ENCODE peak calls at places on chromosome 9, in seven cellular contexts. X is gastrocnemius medialis, E is astrocyte, D is uterus, B is IMR-90, K is mucosa of descending colon, V is HCT116. Q is an unnamed sample. For H3K4me1, the result is how much of the 10 kb centered on the place peaks cover.

GRCh38 chr9:109108318-109108717 is 11.4 kb downstream of the TMEM245 start:
- DNase-seq in X (no peak), E (peak), D (no peak), B (peak), K (no peak), V (no peak), Q (no peak)

GRCh38 chr9:33220681-33221567 is 19.0 kb upstream of the SPINK4 start:
- DNase-seq in X (no peak), E (no peak), D (no peak), B (no peak), K (no peak), V (no peak), Q (no peak)

GRCh38 chr9:73683862-73684591 is 532.4 kb downstream of the ANXA1 start:
- DNase-seq in X (no peak), E (peak), D (no peak), B (no peak), K (no peak), V (peak), Q (no peak)

GRCh38 chr9:130107955-130108354 is 54.2 kb downstream of the GPR107 start:
- DNase-seq in X (no peak), E (peak), D (no peak), B (no peak), K (no peak), V (no peak), Q (no peak)

GRCh38 chr9:131382850-131383729 is 10.8 kb upstream of the PRRC2B start:
- DNase-seq in X (peak), E (peak), D (peak), B (peak), K (no peak), V (no peak), Q (peak)

GRCh38 chr9:137434498-137435380 is 6.4 kb downstream of the ENTPD8 start:
- DNase-seq in X (no peak), E (no peak), D (peak), B (no peak), K (peak), V (no peak), Q (no peak)

GRCh38 chr9:75233011-75233410 is 144.7 kb downstream of the OSTF1 start:
- DNase-seq in X (no peak), E (no peak), D (no peak), B (no peak), K (no peak), V (no peak), Q (no peak)

GRCh38 chr9:121288874-121289553 is 21.1 kb downstream of the GSN start:
- DNase-seq in X (peak), E (peak), D (peak), B (peak), K (peak), V (no peak), Q (peak)

GRCh38 chr9:3477236-3477834 is 48.5 kb downstream of the RFX3 start:
- DNase-seq in X (no peak), E (no peak), D (no peak), B (no peak), K (no peak), V (no peak), Q (no peak)

GRCh38 chr9:135887585-135888050 is 19.7 kb downstream of the CAMSAP1 start:
- DNase-seq in X (no peak), E (no peak), D (no peak), B (no peak), K (no peak), V (no peak), Q (no peak)

GRCh38 chr9:98777618-98778017 is 18.7 kb downstream of the ANKS6 start:
- DNase-seq in X (no peak), E (no peak), D (no peak), B (no peak), K (no peak), V (no peak), Q (no peak)

GRCh38 chr9:129944501-129945116 is 98.4 kb downstream of the FNBP1 start:
- DNase-seq in X (no peak), E (no peak), D (no peak), B (no peak), K (no peak), V (no peak), Q (peak)

GRCh38 chr9:113901196-113901818 is 25.2 kb downstream of the ZNF618 start:
- DNase-seq in X (no peak), E (no peak), D (no peak), B (no peak), K (no peak), V (no peak), Q (peak)

GRCh38 chr9:113477661-113478060 is 14.1 kb downstream of the RGS3 start:
- DNase-seq in X (peak), E (no peak), D (no peak), B (no peak), K (no peak), V (no peak), Q (no peak)

GRCh38 chr9:135282001-135282731 is 194.7 kb downstream of the OLFM1 start:
- DNase-seq in X (peak), E (peak), D (peak), B (no peak), K (peak), V (peak), Q (no peak)

GRCh38 chr9:93304574-93305496 is 120.9 kb downstream of the WNK2 start:
- DNase-seq in X (peak), E (peak), D (peak), B (peak), K (peak), V (no peak), Q (peak)

GRCh38 chr9:108671794-108672193 is 184.0 kb downstream of the ACTL7B start:
- DNase-seq in X (no peak), E (peak), D (no peak), B (peak), K (no peak), V (no peak), Q (no peak)

GRCh38 chr9:95167998-95168397 is 149.5 kb downstream of the FANCC start:
- DNase-seq in X (no peak), E (peak), D (peak), B (peak), K (no peak), V (peak), Q (peak)

GRCh38 chr9:78940121-78940855 is 631.5 kb upstream of the TLE4 start:
- DNase-seq in X (no peak), E (no peak), D (no peak), B (no peak), K (no peak), V (no peak), Q (no peak)

GRCh38 chr9:95266649-95267048 is 50.9 kb downstream of the FANCC start:
- DNase-seq in X (no peak), E (no peak), D (no peak), B (no peak), K (no peak), V (no peak), Q (no peak)

GRCh38 chr9:6109571-6109970 is 94.1 kb upstream of the RANBP6 start:
- DNase-seq in X (no peak), E (no peak), D (no peak), B (peak), K (no peak), V (no peak), Q (no peak)

GRCh38 chr9:93576296-93577044 is at the start of gene PHF2:
- DNase-seq in X (no peak), E (peak), D (no peak), B (no peak), K (no peak), V (no peak), Q (peak)

GRCh38 chr9:4292781-4293180 is 7.1 kb downstream of the GLIS3 start:
- DNase-seq in X (no peak), E (peak), D (no peak), B (peak), K (no peak), V (no peak), Q (no peak)

GRCh38 chr9:80061940-80062339 is 490.2 kb downstream of the TLE4 start:
- DNase-seq in X (peak), E (peak), D (no peak), B (peak), K (no peak), V (no peak), Q (no peak)

GRCh38 chr9:24832307-24832706 is 286.6 kb upstream of the IZUMO3 start:
- DNase-seq in X (no peak), E (no peak), D (no peak), B (no peak), K (no peak), V (no peak), Q (no peak)

GRCh38 chr9:79170643-79171042 is 401.1 kb upstream of the TLE4 start:
- DNase-seq in X (no peak), E (no peak), D (no peak), B (no peak), K (no peak), V (no peak), Q (no peak)

GRCh38 chr9:113536483-113537226 is 73.1 kb downstream of the RGS3 start:
- DNase-seq in X (peak), E (peak), D (peak), B (no peak), K (peak), V (no peak), Q (peak)

GRCh38 chr9:114434878-114435311 is 47.1 kb upstream of the AKNA start:
- DNase-seq in X (no peak), E (no peak), D (no peak), B (peak), K (no peak), V (peak), Q (no peak)

GRCh38 chr9:84170521-84171141 is 169.9 kb downstream of the SLC28A3 start:
- DNase-seq in X (peak), E (peak), D (peak), B (peak), K (peak), V (peak), Q (peak)

GRCh38 chr9:77495834-77496671 is 152.1 kb downstream of the GNA14 start:
- DNase-seq in X (no peak), E (peak), D (peak), B (peak), K (no peak), V (no peak), Q (no peak)

GRCh38 chr9:114061292-114061691 is 16.8 kb downstream of the AMBP start:
- DNase-seq in X (no peak), E (no peak), D (no peak), B (no peak), K (no peak), V (no peak), Q (peak)

GRCh38 chr9:93318441-93318840 is 133.0 kb upstream of the FAM120A start:
- DNase-seq in X (no peak), E (no peak), D (no peak), B (no peak), K (no peak), V (no peak), Q (no peak)

GRCh38 chr9:129615407-129616285 is 5.3 kb downstream of the C9orf50 start:
- DNase-seq in X (no peak), E (no peak), D (no peak), B (no peak), K (no peak), V (no peak), Q (no peak)

GRCh38 chr9:77450093-77450475 is 198.0 kb downstream of the GNA14 start:
- DNase-seq in X (no peak), E (no peak), D (no peak), B (no peak), K (no peak), V (no peak), Q (peak)

GRCh38 chr9:129161534-129161837 is 16.6 kb downstream of the IER5L start:
- DNase-seq in X (no peak), E (no peak), D (no peak), B (no peak), K (no peak), V (no peak), Q (no peak)

GRCh38 chr9:71896762-71897161 is 14.2 kb downstream of the ABHD17B start:
- DNase-seq in X (no peak), E (no peak), D (no peak), B (no peak), K (no peak), V (no peak), Q (no peak)

GRCh38 chr9:71897573-71897972 is 13.4 kb downstream of the ABHD17B start:
- DNase-seq in X (no peak), E (no peak), D (no peak), B (no peak), K (no peak), V (no peak), Q (no peak)

GRCh38 chr9:71895955-71896354 is 15.0 kb downstream of the ABHD17B start:
- DNase-seq in X (no peak), E (peak), D (no peak), B (no peak), K (no peak), V (no peak), Q (no peak)

GRCh38 chr9:71904076-71904475 is 6.9 kb downstream of the ABHD17B start:
- DNase-seq in X (no peak), E (no peak), D (no peak), B (no peak), K (no peak), V (no peak), Q (no peak)

GRCh38 chr9:71901695-71902094 is 9.3 kb downstream of the ABHD17B start:
- DNase-seq in X (no peak), E (no peak), D (no peak), B (no peak), K (no peak), V (no peak), Q (no peak)
- H3K4me1 ChIP-seq in X (under half), E (under half), D (under half), B (under half), K (under half), V (under half), Q (under half)

DNA sequence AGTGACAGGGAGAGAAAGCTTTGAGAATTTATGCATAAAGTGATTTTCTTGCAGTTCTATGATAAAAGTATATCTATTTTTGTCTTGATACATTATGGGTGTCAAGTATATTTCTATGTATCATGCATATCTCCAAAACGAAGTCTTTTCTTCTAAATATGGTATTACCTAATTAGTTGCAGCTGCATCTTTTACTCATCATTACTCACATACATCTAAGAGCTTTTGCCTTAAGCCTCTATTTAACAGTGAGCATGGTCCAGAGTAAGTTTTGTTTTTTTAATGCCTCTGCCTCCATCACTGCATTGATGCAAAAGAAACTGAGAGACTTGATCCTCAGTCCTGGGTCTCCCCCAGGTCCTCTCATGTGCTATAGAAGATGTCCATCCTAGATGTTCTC is 40.0 kb upstream of the SMC5 start:
- DNase-seq in X (no peak), E (peak), D (no peak), B (peak), K (no peak), V (no peak), Q (no peak)
- TF ChIP-seq CTCF in X (no peak), E (no peak), D (no peak), B (no peak), K (no peak), V (no peak), Q (no peak)

GRCh38 chr9:19145881-19146280 is 18.6 kb upstream of the PLIN2 start:
- DNase-seq in X (no peak), E (no peak), D (no peak), B (no peak), K (no peak), V (no peak), Q (no peak)
- H3K4me3 ChIP-seq in X (no peak), E (no peak), D (no peak), B (no peak), K (no peak), V (no peak), Q (no peak)

GRCh38 chr9:87606921-87607521 is 109.4 kb downstream of the DAPK1 start:
- DNase-seq in X (no peak), E (peak), D (no peak), B (peak), K (no peak), V (no peak), Q (no peak)
- H3K4me1 ChIP-seq in X (under half), E (under half), D (under half), B (under half), K (under half), V (under half), Q (under half)

DNA sequence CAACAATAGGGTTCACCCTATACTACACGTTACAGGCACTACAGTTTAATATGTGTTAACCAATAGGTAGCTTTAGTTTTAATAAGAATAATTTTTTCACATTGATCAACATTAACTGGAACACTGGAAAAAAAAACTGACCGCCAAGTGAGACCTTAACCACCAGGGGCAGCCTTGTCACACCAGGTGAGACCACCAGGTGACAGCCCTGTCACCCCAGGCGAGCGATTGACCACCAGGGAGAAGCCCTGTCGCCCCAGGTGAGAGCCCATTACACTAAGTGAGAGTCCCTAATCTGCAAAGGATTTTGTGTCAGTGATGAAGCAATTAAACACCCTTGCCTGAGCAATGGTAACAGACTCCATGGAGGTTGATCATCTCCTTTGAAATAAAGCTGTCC is 75.4 kb upstream of the SYK start:
- DNase-seq in X (no peak), E (no peak), D (no peak), B (no peak), K (no peak), V (no peak), Q (no peak)
- TF ChIP-seq CTCF in X (no peak), E (no peak), D (no peak), B (no peak), K (no peak), V (peak), Q (no peak)

DNA sequence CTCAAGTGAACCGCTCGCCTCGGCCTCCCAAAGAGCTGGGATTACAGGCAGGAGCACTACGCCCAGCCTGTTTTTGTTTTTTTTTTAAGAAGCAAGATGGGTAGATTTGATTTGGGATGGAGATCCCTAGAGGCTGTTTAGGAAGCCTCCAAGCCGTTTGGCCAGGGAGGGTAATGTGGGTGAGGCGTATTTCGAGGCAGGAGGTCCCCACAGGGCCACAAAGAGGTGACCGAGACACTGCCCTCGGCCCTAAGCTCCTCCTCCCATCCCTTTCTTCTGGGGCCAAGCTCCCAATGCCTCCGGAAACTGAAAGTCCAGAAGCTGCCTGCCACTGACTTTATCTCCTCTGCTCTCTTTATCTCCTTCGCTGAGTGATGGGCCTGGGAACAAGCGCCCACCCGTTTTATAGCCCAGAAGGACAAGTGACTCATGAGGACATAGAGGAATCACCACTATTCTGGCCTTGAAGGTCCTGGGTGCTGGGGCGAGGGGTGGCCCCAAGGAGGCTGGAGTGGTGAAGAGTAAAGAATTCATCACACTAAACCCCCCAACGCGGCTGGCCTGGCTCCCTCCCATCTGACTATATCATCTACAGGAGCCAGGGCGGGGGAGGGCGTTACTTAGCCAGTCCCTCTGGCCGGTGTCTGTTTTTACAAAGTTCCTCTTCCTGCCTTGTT is 2.0 kb upstream of the RALGDS start:
- DNase-seq in X (no peak), E (peak), D (peak), B (peak), K (peak), V (no peak), Q (peak)
- H3K4me3 ChIP-seq in X (no peak), E (no peak), D (no peak), B (no peak), K (no peak), V (no peak), Q (no peak)

DNA sequence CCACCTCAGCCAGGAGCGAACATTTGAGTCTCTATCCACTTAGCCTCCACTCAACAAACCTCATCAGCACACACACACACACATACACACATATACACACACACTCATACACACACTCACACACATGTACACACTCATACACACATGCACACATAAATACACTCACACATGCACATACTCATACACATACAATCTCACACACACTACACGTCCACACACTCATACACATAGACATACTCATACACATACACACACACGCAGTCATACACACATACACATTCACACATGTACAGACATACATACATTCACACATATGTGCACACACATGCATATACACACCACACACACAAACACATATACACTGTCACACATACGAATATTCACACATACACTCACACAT is 208.2 kb downstream of the AGTPBP1 start:
- DNase-seq in X (no peak), E (no peak), D (no peak), B (no peak), K (no peak), V (no peak), Q (no peak)
- H3K4me1 ChIP-seq in X (under half), E (under half), D (under half), B (under half), K (under half), V (under half), Q (under half)

DNA sequence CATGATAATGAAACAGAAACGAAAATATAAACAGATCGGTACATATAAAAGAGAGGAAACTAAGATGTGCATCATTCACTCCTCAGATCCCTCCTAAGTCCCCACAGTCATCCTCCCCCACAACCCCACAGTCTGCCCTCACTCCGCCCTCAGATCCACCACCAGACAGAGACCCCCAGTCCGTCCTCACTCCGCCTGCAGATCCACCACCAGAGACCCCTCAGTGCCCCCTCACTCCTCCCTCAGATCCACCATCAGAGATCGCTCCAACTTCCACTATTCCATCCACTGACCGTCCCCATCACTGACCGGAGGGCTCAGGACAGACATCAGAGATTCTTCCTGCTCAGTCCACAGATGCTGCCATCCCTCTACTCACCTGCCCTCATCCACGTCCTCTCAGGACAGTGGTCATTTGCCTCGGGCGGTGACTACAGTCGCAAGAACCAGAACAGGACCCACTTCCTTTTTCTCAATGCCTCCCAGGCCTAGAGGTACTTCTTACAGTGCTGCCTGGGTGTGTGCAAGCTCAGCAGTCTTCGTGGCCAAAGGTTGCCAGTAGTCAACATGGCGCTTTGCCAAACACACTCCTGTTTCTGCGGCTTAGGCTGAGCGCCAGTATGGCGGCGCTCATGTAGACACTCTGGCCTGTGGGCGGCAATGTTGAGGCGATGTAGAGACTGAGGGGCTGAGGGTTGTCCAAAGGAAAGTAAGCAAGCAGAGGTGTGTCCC is 8.3 kb upstream of the SPATA31C1 start:
- DNase-seq in X (no peak), E (no peak), D (no peak), B (no peak), K (peak), V (peak), Q (no peak)
- TF ChIP-seq CTCF in X (no peak), E (no peak), D (no peak), B (no peak), K (peak), V (peak), Q (no peak)

Q was measured in right atrium auricular region.